ENCODE peak calls at places on chromosome 17, in ten cellular contexts. F is right lobe of liver, U is IMR-90, W is heart right ventricle, S is lung, C is tibial artery, R is endodermal cell, O is ascending aorta, T is thoracic aorta, X is spleen. H is an unnamed sample. For H3K36me3, the result is how much of the 10 kb centered on the place peaks cover.

GRCh38 chr17:65656390-65657250 is 95.2 kb upstream of the AXIN2 start:
- DNase-seq in F (no peak), U (peak), W (no peak), S (no peak), C (no peak), R (no peak), O (no peak), T (no peak), X (no peak), H (no peak)

GRCh38 chr17:60993497-60993896 is 315.8 kb downstream of the BCAS3 start:
- DNase-seq in F (no peak), U (no peak), W (no peak), S (no peak), C (no peak), R (no peak), O (no peak), T (no peak), X (no peak), H (no peak)

GRCh38 chr17:82103588-82104451 is 5.8 kb upstream of the FASN start:
- DNase-seq in F (peak), U (no peak), W (peak), S (peak), C (peak), R (peak), O (peak), T (no peak), X (no peak), H (peak)

GRCh38 chr17:56939869-56940484 is 20.9 kb downstream of the COIL start:
- DNase-seq in F (no peak), U (peak), W (no peak), S (no peak), C (no peak), R (peak), O (no peak), T (no peak), X (no peak), H (peak)

GRCh38 chr17:16442594-16443389 is 27.4 kb downstream of the TRPV2 start:
- DNase-seq in F (no peak), U (no peak), W (no peak), S (no peak), C (no peak), R (no peak), O (no peak), T (no peak), X (no peak), H (no peak)

GRCh38 chr17:65294184-65294719 is 157.1 kb downstream of the RGS9 start:
- DNase-seq in F (peak), U (peak), W (peak), S (peak), C (peak), R (peak), O (peak), T (no peak), X (no peak), H (peak)

GRCh38 chr17:43383826-43384475 is 14.8 kb upstream of the ARL4D start:
- DNase-seq in F (no peak), U (no peak), W (no peak), S (no peak), C (no peak), R (no peak), O (no peak), T (no peak), X (no peak), H (no peak)

GRCh38 chr17:47305302-47305923 is 18.3 kb upstream of the EFCAB13 start:
- DNase-seq in F (no peak), U (peak), W (no peak), S (no peak), C (no peak), R (peak), O (peak), T (no peak), X (no peak), H (no peak)

GRCh38 chr17:16419074-16419928 is 3.9 kb downstream of the TRPV2 start:
- DNase-seq in F (no peak), U (peak), W (no peak), S (no peak), C (peak), R (peak), O (peak), T (no peak), X (no peak), H (no peak)

GRCh38 chr17:56842577-56842976 is 8.6 kb downstream of the DGKE start:
- DNase-seq in F (no peak), U (no peak), W (no peak), S (no peak), C (no peak), R (no peak), O (no peak), T (no peak), X (no peak), H (no peak)

GRCh38 chr17:40427002-40427491 is 9.4 kb upstream of the TOP2A start:
- DNase-seq in F (no peak), U (no peak), W (no peak), S (no peak), C (no peak), R (no peak), O (peak), T (no peak), X (no peak), H (no peak)

GRCh38 chr17:50715471-50715870 is 3.9 kb upstream of the LUC7L3 start:
- DNase-seq in F (no peak), U (no peak), W (no peak), S (no peak), C (no peak), R (no peak), O (no peak), T (no peak), X (no peak), H (no peak)

GRCh38 chr17:10082795-10083194 is 115.6 kb downstream of the GAS7 start:
- DNase-seq in F (no peak), U (no peak), W (no peak), S (no peak), C (no peak), R (no peak), O (no peak), T (no peak), X (no peak), H (no peak)

GRCh38 chr17:19551708-19552148 is 18.1 kb downstream of the SLC47A1 start:
- DNase-seq in F (peak), U (no peak), W (no peak), S (no peak), C (no peak), R (peak), O (peak), T (no peak), X (no peak), H (peak)
- H3K27ac ChIP-seq in F (peak), U (no peak), W (no peak), S (no peak), C (peak), R (no peak), O (peak), T (peak), X (no peak), H (no peak)

DNA sequence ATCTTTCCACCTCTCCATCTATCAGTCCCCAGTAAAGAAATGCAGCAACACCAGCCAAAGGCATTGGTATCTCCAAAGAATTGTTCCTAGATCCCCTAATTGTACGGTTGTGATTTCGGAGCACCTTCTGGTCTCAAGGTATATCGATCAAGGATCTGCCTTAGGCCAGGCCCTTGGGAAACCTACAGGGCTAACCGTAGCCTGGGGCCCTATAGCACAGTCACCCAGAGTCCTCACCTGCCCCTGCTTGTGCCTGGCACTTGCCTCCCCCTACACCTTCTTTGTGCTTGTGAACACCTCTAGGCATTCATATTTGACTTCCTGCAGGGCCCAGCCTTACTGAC is 16.8 kb upstream of the AURKB start:
- DNase-seq in F (no peak), U (no peak), W (no peak), S (no peak), C (no peak), R (peak), O (no peak), T (no peak), X (no peak), H (no peak)
- H3K36me3 ChIP-seq in F (under half), U (under half), W (under half), S (under half), C (under half), R (half or more), O (under half), T (under half), X (under half), H (under half)

DNA sequence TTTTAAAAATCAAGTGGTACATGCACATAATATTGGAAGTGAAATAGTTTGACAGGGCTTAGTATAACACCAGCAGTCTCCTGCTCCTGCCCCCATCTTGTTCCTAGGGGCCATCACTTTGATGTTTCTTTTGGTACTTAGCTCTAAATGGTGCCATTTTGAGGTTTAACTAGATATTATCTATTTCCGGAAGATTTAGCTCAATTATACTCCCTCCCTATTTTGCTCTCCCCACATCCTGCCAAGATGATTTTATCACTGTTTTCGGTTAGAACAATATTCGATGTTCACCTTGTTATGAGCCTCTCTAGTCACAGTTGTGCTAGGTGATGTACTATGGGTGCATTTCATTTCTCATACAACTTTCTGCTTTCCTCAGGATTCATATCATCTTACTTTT is 20.0 kb upstream of the SLC35G3 start:
- DNase-seq in F (no peak), U (no peak), W (no peak), S (no peak), C (no peak), R (no peak), O (no peak), T (no peak), X (no peak), H (peak)
- H3K4me3 ChIP-seq in F (no peak), U (no peak), W (no peak), S (no peak), C (no peak), R (no peak), O (no peak), T (no peak), X (no peak), H (no peak)

DNA sequence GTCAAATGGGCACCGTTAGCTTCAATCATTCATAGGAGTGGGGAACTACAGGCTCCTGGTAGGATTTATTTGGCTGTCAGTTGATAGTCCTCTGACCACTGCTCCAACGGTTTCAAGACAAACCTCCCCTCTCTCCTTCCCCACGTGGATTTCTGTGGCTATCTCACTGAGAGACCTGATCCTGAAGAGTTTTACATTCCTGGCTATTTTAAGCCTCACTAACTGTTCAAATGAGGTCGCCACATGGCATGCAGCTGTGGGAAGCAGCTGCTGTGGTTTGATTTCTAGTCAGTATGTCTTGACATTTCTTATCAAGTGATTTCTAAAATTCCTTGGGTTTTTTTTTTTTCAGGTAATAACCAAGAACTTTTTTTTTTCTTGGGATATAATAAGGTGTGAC is 38.3 kb downstream of the CDK5R1 start:
- DNase-seq in F (no peak), U (peak), W (no peak), S (no peak), C (no peak), R (no peak), O (no peak), T (no peak), X (no peak), H (no peak)
- H3K27ac ChIP-seq in F (no peak), U (no peak), W (no peak), S (no peak), C (no peak), R (no peak), O (no peak), T (no peak), X (no peak), H (no peak)

GRCh38 chr17:64004903-64005733 is 7.0 kb downstream of the PRR29 start:
- DNase-seq in F (no peak), U (no peak), W (no peak), S (no peak), C (no peak), R (peak), O (peak), T (no peak), X (peak), H (no peak)
- H3K36me3 ChIP-seq in F (under half), U (under half), W (under half), S (under half), C (under half), R (under half), O (under half), T (under half), X (under half), H (under half)

DNA sequence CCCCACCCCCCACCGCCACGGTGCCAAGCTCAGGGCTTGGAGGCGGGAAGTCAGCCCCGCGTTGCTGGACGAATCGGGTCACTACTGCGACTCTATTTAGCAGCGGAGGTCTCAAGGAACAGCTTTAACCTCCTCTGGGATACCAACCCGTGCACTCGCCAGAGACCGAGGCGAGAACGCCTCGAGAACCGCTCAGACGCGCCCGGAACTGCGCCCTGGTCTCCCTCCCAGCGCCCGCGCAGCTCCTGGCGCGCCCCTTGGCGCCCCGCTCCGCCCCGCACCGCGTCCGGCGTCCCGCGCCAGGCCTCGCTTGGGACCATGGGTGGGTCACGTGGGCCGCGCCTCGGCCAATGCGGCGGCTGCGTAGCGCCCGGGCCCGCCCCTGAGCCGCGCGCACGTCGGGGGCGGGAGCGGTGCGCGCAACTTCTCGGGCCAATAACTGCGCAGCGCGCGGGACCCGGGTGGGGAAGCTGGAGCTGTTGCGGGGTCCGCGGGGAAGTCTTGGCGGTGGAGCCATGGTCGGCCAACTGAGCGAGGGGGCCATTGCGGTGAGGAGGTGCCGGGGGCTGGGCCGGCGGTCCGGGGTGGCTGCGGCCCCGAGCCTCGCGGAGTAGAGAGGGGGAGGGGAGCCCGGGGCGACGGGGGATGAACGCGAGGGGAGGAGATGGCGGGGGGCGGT is at the start of the genes RPA1 and SMYD4:
- DNase-seq in F (peak), U (peak), W (peak), S (peak), C (peak), R (peak), O (peak), T (peak), X (peak), H (peak)
- H3K4me3 ChIP-seq in F (peak), U (peak), W (peak), S (peak), C (peak), R (peak), O (peak), T (peak), X (peak), H (peak)

GRCh38 chr17:73192894-73193701 is at the start of gene COG1:
- DNase-seq in F (peak), U (peak), W (peak), S (peak), C (peak), R (peak), O (peak), T (peak), X (peak), H (peak)
- H3K27ac ChIP-seq in F (peak), U (peak), W (peak), S (peak), C (peak), R (peak), O (peak), T (peak), X (peak), H (peak)

GRCh38 chr17:35842239-35842638 is 26.5 kb downstream of the HEATR9 start:
- DNase-seq in F (no peak), U (no peak), W (no peak), S (no peak), C (no peak), R (no peak), O (no peak), T (no peak), X (no peak), H (no peak)
- H3K36me3 ChIP-seq in F (under half), U (half or more), W (half or more), S (under half), C (half or more), R (half or more), O (half or more), T (half or more), X (half or more), H (under half)

GRCh38 chr17:78933959-78934568 is 8.9 kb upstream of the TIMP2 start:
- DNase-seq in F (peak), U (peak), W (peak), S (peak), C (peak), R (peak), O (peak), T (peak), X (peak), H (peak)
- H3K4me3 ChIP-seq in F (no peak), U (peak), W (peak), S (no peak), C (peak), R (no peak), O (peak), T (peak), X (no peak), H (no peak)

H was measured in small intestine.